ENCODE peak calls at places on chromosomes 13 and 19, in eight cellular contexts. O, I, K, S, M, W, X and Z are unnamed samples. For H3K27me3, the result is how much of the 10 kb centered on the place peaks cover.

GRCh38 chr13:33313504-33313903 is 27.9 kb upstream of the STARD13 start:
- DNase-seq in O (no peak), I (no peak), K (no peak), S (no peak), M (no peak), W (no peak), X (no peak), Z (no peak)

GRCh38 chr13:41981961-41982723 is 21.2 kb upstream of the VWA8 start:
- DNase-seq in O (no peak), I (no peak), K (no peak), S (no peak), M (no peak), W (no peak), X (no peak), Z (no peak)

GRCh38 chr13:19267746-19268145 is 86.1 kb upstream of the TUBA3C start:
- DNase-seq in O (no peak), I (no peak), K (no peak), S (no peak), M (no peak), W (no peak), X (no peak), Z (no peak)

GRCh38 chr13:41224113-41225110 is 30.0 kb upstream of the KBTBD7 start:
- DNase-seq in O (no peak), I (no peak), K (no peak), S (no peak), M (peak), W (no peak), X (no peak), Z (no peak)

GRCh38 chr19:53172892-53173291 is 14.0 kb upstream of the ZNF347 start:
- DNase-seq in O (no peak), I (no peak), K (no peak), S (no peak), M (no peak), W (no peak), X (no peak), Z (no peak)

GRCh38 chr13:36533806-36534205 is 101.5 kb downstream of the CCNA1 start:
- DNase-seq in O (no peak), I (no peak), K (no peak), S (no peak), M (peak), W (no peak), X (no peak), Z (no peak)

GRCh38 chr13:73198888-73199497 is 140.2 kb downstream of the KLF5 start:
- DNase-seq in O (no peak), I (no peak), K (no peak), S (no peak), M (no peak), W (no peak), X (no peak), Z (no peak)

GRCh38 chr19:1469936-1470863 is 8.8 kb downstream of the C19orf25 start:
- DNase-seq in O (no peak), I (peak), K (peak), S (peak), M (no peak), W (no peak), X (peak), Z (peak)

GRCh38 chr13:32645854-32646253 is 59.6 kb downstream of the PDS5B start:
- DNase-seq in O (no peak), I (no peak), K (no peak), S (no peak), M (no peak), W (no peak), X (no peak), Z (no peak)

GRCh38 chr13:112113355-112113754 is 46.4 kb downstream of the SOX1 start:
- DNase-seq in O (no peak), I (no peak), K (no peak), S (no peak), M (no peak), W (no peak), X (no peak), Z (no peak)
- H3K27me3 ChIP-seq in O (under half), I (half or more), K (under half), S (half or more), M (under half), W (under half), X (under half), Z (under half)

GRCh38 chr19:48752511-48753365 is at the start of gene FUT1:
- DNase-seq in O (no peak), I (peak), K (peak), S (peak), M (peak), W (peak), X (no peak), Z (no peak)

GRCh38 chr19:48751835-48752510 is 468 bp downstream of the FUT1 start:
- DNase-seq in O (no peak), I (no peak), K (peak), S (no peak), M (no peak), W (no peak), X (no peak), Z (no peak)

GRCh38 chr19:48749571-48750198 is 2.8 kb downstream of the FUT1 start:
- DNase-seq in O (no peak), I (no peak), K (no peak), S (no peak), M (no peak), W (no peak), X (no peak), Z (no peak)

GRCh38 chr19:48750771-48751504 is 1.5 kb downstream of the FUT1 start:
- DNase-seq in O (no peak), I (no peak), K (no peak), S (no peak), M (no peak), W (no peak), X (no peak), Z (no peak)

DNA sequence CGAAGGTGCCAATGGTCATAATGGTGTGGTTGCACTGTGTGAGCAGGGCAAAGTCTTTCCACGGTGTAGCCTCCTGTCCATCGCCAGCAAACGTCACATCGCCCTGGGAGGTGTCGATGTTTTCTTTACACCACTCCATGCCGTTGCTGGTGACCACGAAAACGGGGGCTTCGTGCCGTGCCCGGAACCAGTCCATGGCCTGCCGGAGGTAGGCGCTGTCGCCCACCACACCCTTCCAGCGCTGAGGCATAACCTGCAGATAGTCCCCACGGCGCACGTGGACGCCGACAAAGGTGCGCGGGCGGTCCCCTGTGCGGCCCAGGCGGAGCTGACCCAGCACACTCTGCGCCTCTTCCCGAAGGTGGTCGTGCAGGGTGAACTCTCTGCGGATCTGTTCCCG is 2.1 kb downstream of the FUT1 start:
- DNase-seq in O (no peak), I (no peak), K (no peak), S (no peak), M (no peak), W (no peak), X (no peak), Z (no peak)
- H3K27me3 ChIP-seq in O (under half), I (under half), K (under half), S (under half), M (under half), W (under half), X (under half), Z (under half)

GRCh38 chr19:2977686-2978466 is 512 bp downstream of the TLE6 start:
- DNase-seq in O (no peak), I (no peak), K (peak), S (no peak), M (no peak), W (no peak), X (no peak), Z (no peak)
- H3K27me3 ChIP-seq in O (under half), I (under half), K (half or more), S (under half), M (under half), W (half or more), X (under half), Z (under half)

DNA sequence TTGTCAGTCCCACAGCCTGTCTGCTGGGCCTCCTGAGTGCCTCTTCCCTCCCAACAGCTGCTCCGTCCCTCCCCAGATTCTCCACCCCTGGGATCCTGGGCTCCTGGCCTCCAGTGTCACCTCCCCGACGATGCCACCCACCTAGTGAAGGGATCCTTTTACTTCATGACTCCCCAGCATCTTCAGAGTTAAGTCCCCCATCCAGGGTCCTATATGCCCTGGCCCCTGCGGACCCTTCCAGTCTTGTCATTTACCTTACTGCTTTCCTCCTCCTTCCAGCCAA is 4.5 kb upstream of the PRX start:
- DNase-seq in O (no peak), I (no peak), K (no peak), S (no peak), M (no peak), W (no peak), X (no peak), Z (no peak)
- H3K27me3 ChIP-seq in O (under half), I (under half), K (under half), S (under half), M (under half), W (under half), X (under half), Z (under half)